ENCODE peak calls at places on chromosomes 2 and 18, in five cellular contexts. J is memory B cell, P is hippocampal formation, T is RWPE1, D is ELF-1. M is an unnamed sample.

GRCh38 chr2:222424281-222424728 is at the start of gene SGPP2:
- DNase-seq in J (peak), D (no peak), T (peak), P (no peak), M (no peak)

GRCh38 chr2:119198267-119198840 is 25.3 kb upstream of the STEAP3 start:
- DNase-seq in P (no peak), J (no peak), T (no peak), D (no peak), M (no peak)

GRCh38 chr2:196640031-196640548 is 575 bp downstream of the CCDC150 start:
- DNase-seq in D (no peak), T (no peak), P (no peak), J (no peak), M (no peak)

GRCh38 chr2:42105330-42106256 is 57.8 kb downstream of the PKDCC start:
- DNase-seq in J (peak), P (no peak), D (no peak), T (no peak), M (no peak)

GRCh38 chr2:120779781-120780283 is 44.2 kb downstream of the GLI2 start:
- DNase-seq in P (no peak), T (no peak), J (no peak), D (peak), M (peak)

GRCh38 chr2:162343824-162344616 is at the start of gene GCA:
- DNase-seq in P (peak), J (peak), T (peak), D (peak), M (peak)

GRCh38 chr2:237283136-237283928 is 130.6 kb downstream of the COL6A3 start:
- DNase-seq in P (no peak), T (no peak), D (no peak), J (no peak), M (no peak)

GRCh38 chr18:6236258-6236657 is 178.5 kb downstream of the L3MBTL4 start:
- DNase-seq in P (no peak), J (no peak), D (no peak), T (no peak), M (no peak)

GRCh38 chr18:56168049-56168781 is 470.2 kb downstream of the TXNL1 start:
- DNase-seq in D (peak), J (no peak), P (no peak), T (no peak), M (no peak)

GRCh38 chr2:43370705-43371104 is 144.3 kb upstream of the ZFP36L2 start:
- DNase-seq in D (no peak), P (no peak), T (no peak), J (no peak), M (no peak)

GRCh38 chr2:27441958-27442281 is 261 bp upstream of the KRTCAP3 start:
- DNase-seq in T (no peak), P (no peak), J (no peak), D (no peak), M (no peak)

GRCh38 chr2:70947556-70948184 is 12.0 kb downstream of the ATP6V1B1 start:
- DNase-seq in J (no peak), P (no peak), T (no peak), D (peak), M (peak)

GRCh38 chr2:181397331-181397730 is 59.9 kb upstream of the ITGA4 start:
- DNase-seq in D (no peak), P (no peak), J (no peak), T (no peak), M (no peak)

GRCh38 chr2:102999958-103000357 is 238.1 kb downstream of the TMEM182 start:
- DNase-seq in T (no peak), D (no peak), J (no peak), P (no peak), M (no peak)

GRCh38 chr18:8826514-8826913 is 121.2 kb downstream of the MTCL1 start:
- DNase-seq in J (no peak), D (no peak), T (no peak), P (no peak), M (no peak)

GRCh38 chr2:119914266-119914665 is 98.6 kb upstream of the EPB41L5 start:
- DNase-seq in P (no peak), J (no peak), T (no peak), D (no peak), M (no peak)

GRCh38 chr2:240174496-240174895 is 34.0 kb upstream of the OTOS start:
- DNase-seq in P (no peak), T (no peak), J (no peak), D (no peak), M (no peak)

GRCh38 chr2:230924470-230925341 is at the start of gene GPR55:
- DNase-seq in D (peak), J (no peak), P (no peak), T (no peak), M (peak)

GRCh38 chr2:196677404-196677803 is 37.9 kb downstream of the CCDC150 start:
- DNase-seq in J (no peak), T (peak), P (no peak), D (peak), M (no peak)

GRCh38 chr2:163198007-163198406 is 359.4 kb upstream of the KCNH7 start:
- DNase-seq in J (no peak), T (no peak), P (no peak), D (no peak), M (no peak)

GRCh38 chr2:212114489-212114888 is 424.1 kb downstream of the ERBB4 start:
- DNase-seq in D (no peak), T (no peak), J (no peak), P (no peak), M (no peak)

GRCh38 chr2:239779592-239779983 is 245.6 kb downstream of the NDUFA10 start:
- DNase-seq in J (no peak), T (no peak), P (no peak), D (no peak), M (no peak)

GRCh38 chr2:241413929-241414580 is 58.0 kb downstream of the FARP2 start:
- DNase-seq in J (no peak), D (no peak), T (no peak), P (no peak), M (no peak)

GRCh38 chr18:3799515-3799914 is 349.5 kb downstream of the TGIF1 start:
- DNase-seq in P (no peak), D (no peak), T (no peak), J (no peak), M (no peak)

GRCh38 chr2:23436346-23437099 is 51.5 kb downstream of the KLHL29 start:
- DNase-seq in P (no peak), T (no peak), J (no peak), D (peak), M (no peak)

GRCh38 chr2:88694015-88694414 is 2.5 kb downstream of the RPIA start:
- DNase-seq in D (no peak), J (no peak), T (no peak), P (no peak), M (no peak)

GRCh38 chr18:48013162-48013561 is 82.7 kb upstream of the SMAD2 start:
- DNase-seq in T (no peak), P (no peak), D (no peak), J (no peak), M (no peak)

GRCh38 chr2:189370719-189371118 is 70.6 kb upstream of the WDR75 start:
- DNase-seq in P (no peak), J (no peak), D (no peak), T (no peak), M (no peak)

M was measured in SK-MEL-5.